ENCODE peak calls at places on chromosomes 13 and 19, in eight cellular contexts. D, Z, W, K, M, T, I and X are unnamed samples.

GRCh38 chr13:77868717-77869116 is 49.9 kb downstream of the EDNRB start:
- DNase-seq in D (no peak), Z (no peak), W (no peak), K (no peak), M (no peak), T (no peak), I (no peak), X (no peak)

GRCh38 chr19:3834349-3835054 is 34.3 kb downstream of the ZFR2 start:
- DNase-seq in D (no peak), Z (no peak), W (no peak), K (no peak), M (no peak), T (no peak), I (no peak), X (no peak)

GRCh38 chr19:47095707-47096704 is 17.6 kb downstream of the ZC3H4 start:
- DNase-seq in D (no peak), Z (peak; percentile 96), W (peak; percentile 95), K (peak; percentile 88), M (no peak), T (peak; percentile 63), I (peak; percentile 77), X (peak; percentile 100)

GRCh38 chr19:19259741-19260140 is 13.4 kb downstream of the TM6SF2 start:
- DNase-seq in D (peak; percentile 56), Z (no peak), W (no peak), K (no peak), M (no peak), T (no peak), I (no peak), X (peak; percentile 80)

GRCh38 chr19:5913739-5914357 is at the start of gene CAPS:
- DNase-seq in D (no peak), Z (peak; percentile 78), W (peak; percentile 89), K (peak; percentile 78), M (no peak), T (peak; percentile 54), I (peak; percentile 60), X (peak; percentile 17)

GRCh38 chr13:59261928-59262488 is 901.7 kb downstream of the DIAPH3 start:
- DNase-seq in D (peak; percentile 61), Z (no peak), W (no peak), K (no peak), M (no peak), T (no peak), I (no peak), X (peak; percentile 40)

GRCh38 chr19:7970716-7971448 is 27.4 kb upstream of the TIMM44 start:
- DNase-seq in D (peak; percentile 86), Z (peak; percentile 18), W (no peak), K (no peak), M (peak; percentile 37), T (no peak), I (no peak), X (peak; percentile 46)

GRCh38 chr19:36605101-36605838 is at the start of gene ZNF382:
- DNase-seq in D (peak; percentile 83), Z (peak; percentile 57), W (peak; percentile 55), K (peak; percentile 78), M (peak; percentile 90), T (peak; percentile 85), I (peak; percentile 83), X (peak; percentile 34)

GRCh38 chr19:15195381-15195964 is 5.3 kb downstream of the NOTCH3 start:
- DNase-seq in D (peak; percentile 93), Z (peak; percentile 29), W (peak; percentile 69), K (peak; percentile 97), M (no peak), T (peak; percentile 64), I (peak; percentile 39), X (no peak)

GRCh38 chr19:49447485-49448431 is 3.9 kb downstream of the PIH1D1 start:
- DNase-seq in D (peak; percentile 57), Z (no peak), W (no peak), K (no peak), M (no peak), T (no peak), I (peak; percentile 45), X (no peak)

GRCh38 chr13:36801035-36801434 is 18.0 kb upstream of the RFXAP start:
- DNase-seq in D (no peak), Z (no peak), W (no peak), K (no peak), M (no peak), T (no peak), I (no peak), X (no peak)

GRCh38 chr13:42709276-42709675 is 72.1 kb upstream of the FAM216B start:
- DNase-seq in D (no peak), Z (no peak), W (no peak), K (no peak), M (no peak), T (no peak), I (no peak), X (no peak)

GRCh38 chr19:43551399-43552197 is 18.6 kb downstream of the ZNF575 start:
- DNase-seq in D (no peak), Z (no peak), W (no peak), K (no peak), M (no peak), T (no peak), I (no peak), X (no peak)

GRCh38 chr13:30923423-30923822 is 9.0 kb upstream of the TEX26 start:
- DNase-seq in D (no peak), Z (no peak), W (no peak), K (no peak), M (no peak), T (no peak), I (no peak), X (no peak)

GRCh38 chr19:3880471-3881271 is at the start of gene ATCAY:
- DNase-seq in D (peak; percentile 91), Z (no peak), W (no peak), K (no peak), M (no peak), T (no peak), I (no peak), X (no peak)

GRCh38 chr13:68696907-68697306 is 1410.7 kb upstream of the ATXN8OS start:
- DNase-seq in D (no peak), Z (no peak), W (no peak), K (no peak), M (no peak), T (no peak), I (no peak), X (no peak)

GRCh38 chr13:68697551-68697950 is 1410.1 kb upstream of the ATXN8OS start:
- DNase-seq in D (no peak), Z (no peak), W (no peak), K (no peak), M (no peak), T (no peak), I (no peak), X (no peak)

GRCh38 chr13:68692049-68692448 is 1415.6 kb upstream of the ATXN8OS start:
- DNase-seq in D (no peak), Z (no peak), W (no peak), K (no peak), M (no peak), T (no peak), I (no peak), X (no peak)
- H3K27ac ChIP-seq in D (peak overlapping the region; percentile 21), Z (no peak overlapping the region), W (no peak overlapping the region), K (no peak overlapping the region), M (no peak overlapping the region), T (no peak overlapping the region), I (no peak overlapping the region), X (no peak overlapping the region)

GRCh38 chr19:41309225-41310030 is 544 bp upstream of the CCDC97 start:
- DNase-seq in D (no peak), Z (no peak), W (no peak), K (no peak), M (no peak), T (no peak), I (no peak), X (peak; percentile 47)
- H3K4me1 ChIP-seq in D (peaks cover 10% of the 10 kb centered on the region), Z (peaks cover 22% of the 10 kb centered on the region), W (peaks cover 41% of the 10 kb centered on the region), K (peaks cover 4% of the 10 kb centered on the region), M (peaks cover 75% of the 10 kb centered on the region), T (peaks cover 6% of the 10 kb centered on the region), I (peaks cover 67% of the 10 kb centered on the region), X (no peaks in the 10 kb centered on the region)

GRCh38 chr13:113905018-113905417 is 41.1 kb upstream of the GAS6 start:
- DNase-seq in D (no peak), Z (no peak), W (peak; percentile 8), K (no peak), M (no peak), T (no peak), I (no peak), X (no peak)

GRCh38 chr13:113904411-113904810 is 40.5 kb upstream of the GAS6 start:
- DNase-seq in D (peak; percentile 75), Z (peak; percentile 42), W (peak; percentile 33), K (peak; percentile 75), M (peak; percentile 33), T (no peak), I (peak; percentile 64), X (peak; percentile 91)

GRCh38 chr13:113902956-113903355 is 39.1 kb upstream of the GAS6 start:
- DNase-seq in D (no peak), Z (no peak), W (peak; percentile 12), K (peak; percentile 63), M (no peak), T (no peak), I (no peak), X (no peak)

GRCh38 chr13:113903361-113903760 is 39.5 kb upstream of the GAS6 start:
- DNase-seq in D (no peak), Z (no peak), W (peak; percentile 17), K (peak; percentile 90), M (no peak), T (no peak), I (no peak), X (no peak)

DNA sequence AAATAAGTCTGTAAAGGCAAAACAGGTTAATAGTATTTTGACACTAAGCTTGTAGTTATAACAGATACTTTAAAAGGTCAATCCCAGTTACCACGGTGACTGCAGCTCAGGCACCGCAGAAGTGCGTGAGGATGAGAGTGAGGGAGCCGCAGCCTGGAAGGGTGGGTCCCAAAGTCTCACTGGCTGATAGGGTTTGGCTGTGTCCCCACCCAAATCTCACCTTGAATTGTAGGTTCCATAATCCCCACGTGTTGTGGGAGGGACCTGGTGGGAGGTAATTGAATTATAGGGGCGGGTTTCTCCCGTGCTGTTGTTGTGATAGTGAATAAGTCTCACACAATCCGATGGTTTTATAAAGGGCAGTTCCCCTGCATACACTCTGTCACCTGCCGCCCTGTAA is 40.0 kb upstream of the GAS6 start:
- DNase-seq in D (no peak), Z (no peak), W (peak; percentile 0), K (peak; percentile 54), M (no peak), T (no peak), I (no peak), X (no peak)
- H3K27ac ChIP-seq in D (no peak overlapping the region), Z (no peak overlapping the region), W (no peak overlapping the region), K (peak overlapping the region; percentile 84), M (no peak overlapping the region), T (no peak overlapping the region), I (peak overlapping the region; percentile 23), X (peak overlapping the region; percentile 65)

GRCh38 chr13:39452834-39453233 is 150.2 kb downstream of the LHFPL6 start:
- DNase-seq in D (no peak), Z (no peak), W (no peak), K (no peak), M (no peak), T (no peak), I (no peak), X (no peak)

GRCh38 chr13:39451860-39452301 is 151.1 kb downstream of the LHFPL6 start:
- DNase-seq in D (no peak), Z (peak; percentile 11), W (peak; percentile 33), K (peak; percentile 60), M (no peak), T (peak; percentile 58), I (peak; percentile 59), X (peak; percentile 2)

GRCh38 chr13:39451301-39451700 is 151.7 kb downstream of the LHFPL6 start:
- DNase-seq in D (no peak), Z (no peak), W (no peak), K (no peak), M (no peak), T (no peak), I (no peak), X (peak; percentile 2)

GRCh38 chr13:39450176-39450575 is 152.8 kb downstream of the LHFPL6 start:
- DNase-seq in D (no peak), Z (no peak), W (no peak), K (no peak), M (no peak), T (no peak), I (no peak), X (no peak)

GRCh38 chr13:39452412-39452811 is 150.6 kb downstream of the LHFPL6 start:
- DNase-seq in D (no peak), Z (no peak), W (no peak), K (no peak), M (no peak), T (peak; percentile 39), I (no peak), X (no peak)
- H3K4me1 ChIP-seq in D (peaks cover 31% of the 10 kb centered on the region), Z (no peaks in the 10 kb centered on the region), W (peaks cover 22% of the 10 kb centered on the region), K (no peaks in the 10 kb centered on the region), M (no peaks in the 10 kb centered on the region), T (peaks cover 17% of the 10 kb centered on the region), I (peaks cover 92% of the 10 kb centered on the region), X (no peaks in the 10 kb centered on the region)